ENCODE peak calls at places on chromosomes 11 and 22, in five cellular contexts. One of them, this sample, is unnamed.

GRCh38 chr22:41636467-41636866 is 15.4 kb downstream of the XRCC6 start:
- DNase-seq in naive B cell: no peak
- DNase-seq in fibroblast of the aortic adventitia: peak
- DNase-seq in EH: peak
- DNase-seq in NCI-H82: no peak
- DNase-seq in this sample: peak

GRCh38 chr11:14554959-14555358 is 34.8 kb upstream of the PSMA1 start:
- DNase-seq in naive B cell: no peak
- DNase-seq in fibroblast of the aortic adventitia: no peak
- DNase-seq in EH: no peak
- DNase-seq in NCI-H82: no peak
- DNase-seq in this sample: peak

GRCh38 chr11:128135451-128135850 is 451.9 kb downstream of the ETS1 start:
- DNase-seq in naive B cell: no peak
- DNase-seq in fibroblast of the aortic adventitia: peak
- DNase-seq in EH: no peak
- DNase-seq in NCI-H82: no peak
- DNase-seq in this sample: peak

GRCh38 chr11:122784325-122785155 is 53.8 kb upstream of the CRTAM start:
- DNase-seq in naive B cell: no peak
- DNase-seq in fibroblast of the aortic adventitia: peak
- DNase-seq in EH: peak
- DNase-seq in NCI-H82: no peak
- DNase-seq in this sample: peak

GRCh38 chr11:134476435-134477021 is 64.5 kb upstream of the B3GAT1 start:
- DNase-seq in naive B cell: no peak
- DNase-seq in fibroblast of the aortic adventitia: no peak
- DNase-seq in EH: no peak
- DNase-seq in NCI-H82: no peak
- DNase-seq in this sample: no peak

GRCh38 chr22:25099202-25099601 is 100.5 kb upstream of the CRYBB3 start:
- DNase-seq in naive B cell: no peak
- DNase-seq in fibroblast of the aortic adventitia: no peak
- DNase-seq in EH: no peak
- DNase-seq in NCI-H82: no peak
- DNase-seq in this sample: no peak

GRCh38 chr22:47107431-47107830 is 345.0 kb downstream of the TBC1D22A start:
- DNase-seq in naive B cell: no peak
- DNase-seq in fibroblast of the aortic adventitia: peak
- DNase-seq in EH: peak
- DNase-seq in NCI-H82: no peak
- DNase-seq in this sample: peak

GRCh38 chr11:70883973-70884688 is 368.2 kb downstream of the SHANK2 start:
- DNase-seq in naive B cell: no peak
- DNase-seq in fibroblast of the aortic adventitia: peak
- DNase-seq in EH: no peak
- DNase-seq in NCI-H82: no peak
- DNase-seq in this sample: no peak

GRCh38 chr11:31802990-31803812 is 7.9 kb downstream of the PAX6 start:
- DNase-seq in naive B cell: no peak
- DNase-seq in fibroblast of the aortic adventitia: no peak
- DNase-seq in EH: no peak
- DNase-seq in NCI-H82: no peak
- DNase-seq in this sample: no peak

GRCh38 chr11:35918716-35919115 is 25.1 kb upstream of the LDLRAD3 start:
- DNase-seq in naive B cell: no peak
- DNase-seq in fibroblast of the aortic adventitia: no peak
- DNase-seq in EH: no peak
- DNase-seq in NCI-H82: peak
- DNase-seq in this sample: no peak

GRCh38 chr11:110529043-110529442 is 99.3 kb downstream of the FDX1 start:
- DNase-seq in naive B cell: no peak
- DNase-seq in fibroblast of the aortic adventitia: peak
- DNase-seq in EH: peak
- DNase-seq in NCI-H82: peak
- DNase-seq in this sample: peak

GRCh38 chr11:76013526-76013925 is 192.8 kb downstream of the WNT11 start:
- DNase-seq in naive B cell: no peak
- DNase-seq in fibroblast of the aortic adventitia: no peak
- DNase-seq in EH: no peak
- DNase-seq in NCI-H82: no peak
- DNase-seq in this sample: no peak

GRCh38 chr22:41683616-41684015 is 5.1 kb downstream of the SNU13 start:
- DNase-seq in naive B cell: no peak
- DNase-seq in fibroblast of the aortic adventitia: no peak
- DNase-seq in EH: peak
- DNase-seq in NCI-H82: no peak
- DNase-seq in this sample: no peak

GRCh38 chr22:26364066-26365015 is 64.7 kb upstream of the ASPHD2 start:
- DNase-seq in naive B cell: peak
- DNase-seq in fibroblast of the aortic adventitia: peak
- DNase-seq in EH: peak
- DNase-seq in NCI-H82: peak
- DNase-seq in this sample: peak

GRCh38 chr22:19109198-19110063 is 12.8 kb downstream of the DGCR2 start:
- DNase-seq in naive B cell: peak
- DNase-seq in fibroblast of the aortic adventitia: peak
- DNase-seq in EH: peak
- DNase-seq in NCI-H82: no peak
- DNase-seq in this sample: peak

GRCh38 chr11:111066861-111067260 is 178.7 kb upstream of the POU2AF2 start:
- DNase-seq in naive B cell: no peak
- DNase-seq in fibroblast of the aortic adventitia: no peak
- DNase-seq in EH: no peak
- DNase-seq in NCI-H82: no peak
- DNase-seq in this sample: no peak

GRCh38 chr11:61513143-61513740 is 4.7 kb downstream of the LRRC10B start:
- DNase-seq in naive B cell: no peak
- DNase-seq in fibroblast of the aortic adventitia: no peak
- DNase-seq in EH: no peak
- DNase-seq in NCI-H82: peak
- DNase-seq in this sample: no peak

GRCh38 chr22:35914665-35915476 is 113.8 kb downstream of the RBFOX2 start:
- DNase-seq in naive B cell: no peak
- DNase-seq in fibroblast of the aortic adventitia: peak
- DNase-seq in EH: peak
- DNase-seq in NCI-H82: peak
- DNase-seq in this sample: peak

GRCh38 chr11:106656646-106657045 is 361.6 kb downstream of the GUCY1A2 start:
- DNase-seq in naive B cell: no peak
- DNase-seq in fibroblast of the aortic adventitia: no peak
- DNase-seq in EH: no peak
- DNase-seq in NCI-H82: no peak
- DNase-seq in this sample: peak

GRCh38 chr11:70783356-70783755 is 385.0 kb downstream of the CTTN start:
- DNase-seq in naive B cell: no peak
- DNase-seq in fibroblast of the aortic adventitia: no peak
- DNase-seq in EH: no peak
- DNase-seq in NCI-H82: no peak
- DNase-seq in this sample: no peak

GRCh38 chr22:19603767-19604166 is 79.6 kb upstream of the CLDN5 start:
- DNase-seq in naive B cell: no peak
- DNase-seq in fibroblast of the aortic adventitia: no peak
- DNase-seq in EH: no peak
- DNase-seq in NCI-H82: no peak
- DNase-seq in this sample: no peak

GRCh38 chr22:44590291-44590690 is 92.3 kb upstream of the RTL6 start:
- DNase-seq in naive B cell: no peak
- DNase-seq in fibroblast of the aortic adventitia: no peak
- DNase-seq in EH: no peak
- DNase-seq in NCI-H82: no peak
- DNase-seq in this sample: no peak

GRCh38 chr11:35615911-35616900 is 2.1 kb upstream of the FJX1 start:
- DNase-seq in naive B cell: peak
- DNase-seq in fibroblast of the aortic adventitia: peak
- DNase-seq in EH: peak
- DNase-seq in NCI-H82: peak
- DNase-seq in this sample: peak

GRCh38 chr11:100297516-100297915 is 389.6 kb upstream of the ARHGAP42 start:
- DNase-seq in naive B cell: no peak
- DNase-seq in fibroblast of the aortic adventitia: no peak
- DNase-seq in EH: no peak
- DNase-seq in NCI-H82: no peak
- DNase-seq in this sample: peak

GRCh38 chr11:118921121-118921928 is 4.4 kb downstream of the BCL9L start:
- DNase-seq in naive B cell: no peak
- DNase-seq in fibroblast of the aortic adventitia: peak
- DNase-seq in EH: peak
- DNase-seq in NCI-H82: peak
- DNase-seq in this sample: peak

GRCh38 chr11:13965337-13965736 is 2.8 kb downstream of the SPON1 start:
- DNase-seq in naive B cell: no peak
- DNase-seq in fibroblast of the aortic adventitia: no peak
- DNase-seq in EH: no peak
- DNase-seq in NCI-H82: peak
- DNase-seq in this sample: no peak